ENCODE peak calls at places on chromosomes 4 and X, in ten cellular contexts. X is stimulated activated CD8-positive, alpha-beta memory T cell treated with anti-CD3 and anti-CD28 coated beads, Interleukin-7, amount 100 ng/mL, for 1 hour; S is HEK293T; Q is spleen; W is uterus; U is brain pericyte; D is substantia nigra; C is fibroblast of the conjunctiva; Z is activated naive CD8-positive, alpha-beta T cell treated with anti-CD3 and anti-CD28 coated beads for 36 hours; I is HCT116. L is an unnamed sample.

GRCh38 chr4:82268050-82268825 is 105.6 kb downstream of the HNRNPD start:
- DNase-seq in S (peak), C (peak), D (peak), Z (peak), Q (no peak), X (peak), W (peak), U (peak), I (peak), L (peak)

GRCh38 chr4:95263960-95264359 is 284.8 kb downstream of the UNC5C start:
- DNase-seq in Z (no peak), X (no peak), D (no peak), Q (no peak), I (no peak), C (no peak), S (no peak), U (no peak), W (no peak), L (no peak)

GRCh38 chr4:3257691-3258482 is 8.9 kb downstream of the MSANTD1 start:
- DNase-seq in I (no peak), Q (peak), U (no peak), D (no peak), S (no peak), X (no peak), Z (no peak), W (no peak), C (no peak), L (no peak)

GRCh38 chrX:109777749-109778148 is 44.7 kb upstream of the ACSL4 start:
- DNase-seq in D (no peak), U (no peak), C (no peak), Q (no peak), I (no peak), S (no peak), Z (no peak), W (no peak), X (no peak), L (no peak)

GRCh38 chr4:75629239-75629638 is 1.1 kb downstream of the CDKL2 start:
- DNase-seq in Q (no peak), X (no peak), U (no peak), W (no peak), I (no peak), D (no peak), Z (no peak), S (no peak), C (no peak), L (no peak)

GRCh38 chr4:89640620-89641366 is 196.2 kb downstream of the SNCA start:
- DNase-seq in U (peak), W (peak), Z (no peak), D (peak), S (peak), I (peak), Q (no peak), C (peak), X (no peak), L (peak)

GRCh38 chr4:181676546-181676945 is 566.7 kb upstream of the TENM3 start:
- DNase-seq in Q (no peak), U (no peak), W (no peak), Z (no peak), X (no peak), S (no peak), D (no peak), C (no peak), I (no peak), L (no peak)

GRCh38 chrX:82412851-82413250 is 1095.2 kb upstream of the POU3F4 start:
- DNase-seq in U (no peak), W (no peak), X (no peak), S (no peak), D (no peak), Z (no peak), I (peak), C (no peak), Q (no peak), L (no peak)

GRCh38 chr4:170004656-170005250 is 21.4 kb downstream of the MFAP3L start:
- DNase-seq in Z (no peak), X (no peak), D (no peak), I (no peak), W (no peak), Q (no peak), S (no peak), U (no peak), C (no peak), L (no peak)

GRCh38 chr4:55157559-55158277 is 32.3 kb upstream of the KDR start:
- DNase-seq in X (no peak), I (no peak), U (no peak), W (no peak), D (no peak), Z (no peak), S (no peak), Q (no peak), C (no peak), L (no peak)

GRCh38 chr4:1462009-1462767 is 55.9 kb upstream of the NKX1-1 start:
- DNase-seq in Z (no peak), X (no peak), C (no peak), S (no peak), Q (peak), I (no peak), D (no peak), U (no peak), W (no peak), L (no peak)

GRCh38 chr4:48110452-48110978 is 23.5 kb downstream of the TXK start:
- DNase-seq in C (no peak), U (no peak), D (no peak), Q (no peak), X (no peak), I (no peak), S (no peak), W (no peak), Z (no peak), L (no peak)

GRCh38 chr4:79927931-79928330 is 145.1 kb downstream of the ANTXR2 start:
- DNase-seq in X (no peak), S (no peak), I (no peak), W (no peak), D (no peak), U (no peak), C (no peak), Q (no peak), Z (no peak), L (no peak)

GRCh38 chr4:129561886-129562285 is 465.9 kb downstream of the C4orf33 start:
- DNase-seq in Z (no peak), W (no peak), D (no peak), U (no peak), X (no peak), C (no peak), Q (no peak), I (no peak), S (no peak), L (no peak)

GRCh38 chrX:53594354-53594753 is 92.2 kb downstream of the HUWE1 start:
- DNase-seq in U (no peak), I (no peak), X (no peak), Q (no peak), C (no peak), W (no peak), S (no peak), Z (no peak), D (no peak), L (no peak)

GRCh38 chr4:38805530-38806145 is 1.0 kb upstream of the TLR1 start:
- DNase-seq in Z (no peak), I (no peak), C (no peak), D (no peak), S (no peak), U (no peak), X (no peak), W (no peak), Q (peak), L (no peak)

GRCh38 chr4:140807491-140808257 is 51.5 kb upstream of the TBC1D9 start:
- DNase-seq in D (no peak), W (no peak), Q (no peak), I (no peak), X (no peak), S (no peak), Z (no peak), U (peak), C (no peak), L (no peak)

GRCh38 chr4:140133576-140133975 is 20.4 kb downstream of the MAML3 start:
- DNase-seq in U (no peak), Q (no peak), Z (no peak), C (no peak), I (no peak), D (no peak), S (no peak), X (no peak), W (no peak), L (no peak)

GRCh38 chrX:100685997-100686305 is 42.0 kb downstream of the SRPX2 start:
- DNase-seq in D (no peak), S (no peak), I (no peak), U (no peak), C (no peak), W (no peak), Q (no peak), Z (no peak), X (no peak), L (no peak)

GRCh38 chrX:74343327-74343969 is 39.5 kb downstream of the ZCCHC13 start:
- DNase-seq in W (no peak), Q (no peak), Z (no peak), I (no peak), S (no peak), D (no peak), C (no peak), X (no peak), U (no peak), L (no peak)

GRCh38 chr4:76757418-76757910 is 140.5 kb downstream of the SOWAHB start:
- DNase-seq in X (no peak), C (no peak), Q (no peak), W (no peak), S (no peak), Z (no peak), D (no peak), U (no peak), I (no peak), L (no peak)

GRCh38 chr4:15238720-15239119 is 189.1 kb upstream of the C1QTNF7 start:
- DNase-seq in C (peak), Z (peak), I (no peak), D (peak), Q (no peak), W (no peak), U (no peak), S (peak), X (no peak), L (peak)

GRCh38 chrX:20639115-20639514 is 372.4 kb upstream of the RPS6KA3 start:
- DNase-seq in S (no peak), Q (no peak), Z (no peak), C (no peak), D (no peak), I (no peak), W (no peak), U (no peak), X (no peak), L (no peak)

GRCh38 chrX:16212024-16212423 is 44.7 kb downstream of the MAGEB17 start:
- DNase-seq in D (no peak), Q (no peak), U (no peak), C (no peak), X (no peak), I (no peak), W (no peak), Z (no peak), S (no peak), L (peak)

GRCh38 chrX:40088299-40088625 is 9.5 kb downstream of the BCOR start:
- DNase-seq in U (no peak), C (no peak), Z (no peak), W (no peak), X (no peak), S (no peak), D (no peak), I (no peak), Q (no peak), L (no peak)

L was measured in A549.